ENCODE peak calls at places on chromosome 9, in five cellular contexts. W is PC-9, H is A673, G is right atrium auricular region, F is endodermal cell. P is an unnamed sample. For H3K27me3, the result is how much of the 10 kb centered on the place peaks cover.

GRCh38 chr9:128218518-128219389 is 15.6 kb downstream of the DNM1 start:
- DNase-seq in W (peak), H (peak), G (peak), F (peak), P (peak)

GRCh38 chr9:86766912-86767311 is 180.4 kb downstream of the GAS1 start:
- DNase-seq in W (peak), H (peak), G (peak), F (no peak), P (peak)

GRCh38 chr9:121748727-121749546 is 97.5 kb downstream of the DAB2IP start:
- DNase-seq in W (no peak), H (no peak), G (no peak), F (no peak), P (peak)

GRCh38 chr9:20621553-20622329 is 558 bp downstream of the MLLT3 start:
- DNase-seq in W (peak), H (peak), G (peak), F (peak), P (peak)

GRCh38 chr9:6764570-6765334 is 7.0 kb downstream of the KDM4C start:
- DNase-seq in W (no peak), H (no peak), G (no peak), F (peak), P (no peak)

GRCh38 chr9:75907329-75907728 is 16.9 kb downstream of the PCSK5 start:
- DNase-seq in W (no peak), H (no peak), G (no peak), F (no peak), P (no peak)

GRCh38 chr9:110383491-110383890 is 45.8 kb upstream of the TXNDC8 start:
- DNase-seq in W (no peak), H (no peak), G (no peak), F (no peak), P (no peak)

GRCh38 chr9:108443741-108444140 is 412.0 kb downstream of the ACTL7B start:
- DNase-seq in W (no peak), H (no peak), G (no peak), F (no peak), P (no peak)

GRCh38 chr9:136052991-136053756 is 41.9 kb downstream of the NACC2 start:
- DNase-seq in W (no peak), H (no peak), G (no peak), F (peak), P (no peak)

GRCh38 chr9:126451316-126451885 is 124.8 kb downstream of the MVB12B start:
- DNase-seq in W (no peak), H (no peak), G (no peak), F (no peak), P (no peak)

GRCh38 chr9:83013867-83014605 is 48.9 kb downstream of the RASEF start:
- DNase-seq in W (no peak), H (no peak), G (no peak), F (no peak), P (no peak)

GRCh38 chr9:2336055-2336454 is 285.5 kb upstream of the VLDLR start:
- DNase-seq in W (no peak), H (peak), G (no peak), F (no peak), P (no peak)

GRCh38 chr9:129176786-129177442 is 1.1 kb downstream of the IER5L start:
- DNase-seq in W (peak), H (peak), G (no peak), F (peak), P (peak)

GRCh38 chr9:124254261-124254682 is 3.5 kb upstream of the NEK6 start:
- DNase-seq in W (no peak), H (no peak), G (no peak), F (no peak), P (no peak)

GRCh38 chr9:124776952-124777645 is at the start of gene OLFML2A:
- DNase-seq in W (peak), H (peak), G (no peak), F (peak), P (no peak)

GRCh38 chr9:93579711-93580516 is 3.5 kb downstream of the PHF2 start:
- DNase-seq in W (no peak), H (no peak), G (peak), F (peak), P (no peak)

GRCh38 chr9:123735376-123735775 is 194.6 kb downstream of the DENND1A start:
- DNase-seq in W (no peak), H (no peak), G (no peak), F (no peak), P (no peak)

GRCh38 chr9:37753489-37754190 is at the start of gene TRMT10B:
- DNase-seq in W (peak), H (peak), G (no peak), F (peak), P (peak)
- H3K27ac ChIP-seq in W (no peak), H (peak), G (peak), F (no peak), P (no peak)

GRCh38 chr9:131282688-131283422 is 6.5 kb upstream of the FAM78A start:
- DNase-seq in W (no peak), H (no peak), G (no peak), F (peak), P (no peak)

GRCh38 chr9:131280660-131281059 is 4.3 kb upstream of the FAM78A start:
- DNase-seq in W (no peak), H (no peak), G (no peak), F (no peak), P (no peak)

GRCh38 chr9:131279927-131280530 is 3.7 kb upstream of the FAM78A start:
- DNase-seq in W (no peak), H (no peak), G (no peak), F (no peak), P (no peak)

GRCh38 chr9:131281119-131281965 is 5.0 kb upstream of the FAM78A start:
- DNase-seq in W (no peak), H (no peak), G (no peak), F (no peak), P (no peak)

DNA sequence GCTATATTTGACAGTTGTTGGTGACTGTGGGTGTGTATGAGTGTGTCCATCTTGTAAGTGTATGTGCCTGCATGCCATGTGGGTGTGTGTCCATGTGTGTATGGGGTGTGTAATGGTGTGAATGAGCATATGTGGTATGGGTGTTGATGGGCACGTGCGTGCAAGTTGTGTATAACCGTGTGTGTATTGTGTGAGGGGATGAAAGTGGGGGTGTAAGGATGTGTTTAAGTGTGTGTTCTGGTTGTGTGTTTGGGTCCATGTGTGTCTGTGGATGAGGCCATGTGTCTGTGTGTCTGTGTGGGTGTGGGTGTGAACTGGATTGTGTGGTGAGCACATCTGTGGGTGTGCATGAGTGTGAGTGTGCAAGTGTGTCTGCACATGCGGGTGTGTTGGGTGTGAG is 5.9 kb upstream of the FAM78A start:
- DNase-seq in W (no peak), H (no peak), G (no peak), F (no peak), P (no peak)
- H3K27me3 ChIP-seq in W (under half), H (under half), G (under half), F (under half), P (under half)

GRCh38 chr9:4852419-4852818 is 59.7 kb downstream of the RCL1 start:
- DNase-seq in W (no peak), H (no peak), G (no peak), F (no peak), P (no peak)

GRCh38 chr9:4850611-4851010 is 57.9 kb downstream of the RCL1 start:
- DNase-seq in W (no peak), H (peak), G (no peak), F (no peak), P (no peak)

GRCh38 chr9:4854191-4854590 is 61.4 kb downstream of the RCL1 start:
- DNase-seq in W (no peak), H (no peak), G (no peak), F (no peak), P (no peak)

GRCh38 chr9:4844439-4844838 is 51.7 kb downstream of the RCL1 start:
- DNase-seq in W (no peak), H (no peak), G (no peak), F (no peak), P (no peak)

GRCh38 chr9:4849364-4849763 is 56.6 kb downstream of the RCL1 start:
- DNase-seq in W (no peak), H (no peak), G (no peak), F (no peak), P (no peak)
- H3K27ac ChIP-seq in W (no peak), H (no peak), G (no peak), F (no peak), P (no peak)

GRCh38 chr9:22002038-22002437 is 7.1 kb downstream of the CDKN2B start:
- DNase-seq in W (no peak), H (no peak), G (no peak), F (no peak), P (no peak)
- H3K27me3 ChIP-seq in W (under half), H (under half), G (under half), F (half or more), P (under half)

DNA sequence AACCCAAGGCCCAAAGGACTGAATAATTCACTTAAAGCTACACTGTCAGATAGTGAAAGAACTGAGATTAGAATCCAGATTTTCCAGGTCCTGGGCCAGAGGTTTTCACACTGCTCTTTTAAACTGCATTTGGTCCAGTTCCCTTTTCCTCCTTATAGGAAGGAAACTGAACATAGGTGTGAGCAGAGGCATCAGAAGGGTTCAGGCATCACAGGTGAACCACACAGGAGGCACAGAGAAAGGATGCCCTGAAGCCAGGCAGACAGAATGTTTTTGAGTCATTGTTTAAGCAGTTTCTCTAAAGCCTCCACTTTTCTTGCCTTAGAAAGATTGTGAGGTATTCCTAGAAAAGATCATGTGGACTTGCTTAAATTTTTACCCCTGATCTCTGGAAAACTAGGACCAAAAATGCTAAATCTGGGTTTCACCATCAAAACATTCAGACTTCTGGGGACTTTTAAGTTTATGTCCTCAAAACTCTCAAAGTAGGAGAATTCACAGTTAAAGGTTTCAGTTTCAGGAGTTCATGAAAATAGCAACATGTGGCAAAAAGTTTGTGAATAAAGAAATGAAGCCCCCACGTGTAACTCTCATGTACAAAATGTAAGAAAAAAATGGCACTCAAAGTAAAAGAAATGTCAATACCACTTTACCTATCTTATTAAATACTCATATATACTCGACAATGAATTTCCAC is 386.1 kb downstream of the NTRK2 start:
- DNase-seq in W (no peak), H (no peak), G (no peak), F (no peak), P (no peak)
- H3K27ac ChIP-seq in W (no peak), H (no peak), G (no peak), F (no peak), P (no peak)